ENCODE peak calls at places on chromosome 12, in ten cellular contexts. K, E, P, J, A, V, H, T, M and U are unnamed samples.

GRCh38 chr12:124927325-124928094 is 13.1 kb upstream of the UBC start:
- DNase-seq in K (peak), E (peak), P (no peak), J (peak), A (no peak), V (peak), H (no peak), T (peak), M (peak), U (no peak)

GRCh38 chr12:55697686-55698085 is 10.0 kb downstream of the ITGA7 start:
- DNase-seq in K (no peak), E (no peak), P (no peak), J (no peak), A (no peak), V (no peak), H (no peak), T (no peak), M (no peak), U (no peak)

GRCh38 chr12:49527361-49528130 is 11.3 kb upstream of the KCNH3 start:
- DNase-seq in K (no peak), E (no peak), P (no peak), J (no peak), A (no peak), V (no peak), H (no peak), T (no peak), M (peak), U (peak)

GRCh38 chr12:14664434-14665023 is 31.9 kb downstream of the GUCY2C start:
- DNase-seq in K (no peak), E (peak), P (peak), J (peak), A (peak), V (no peak), H (no peak), T (peak), M (peak), U (no peak)

GRCh38 chr12:56315256-56315625 is 547 bp downstream of the CNPY2 start:
- DNase-seq in K (peak), E (no peak), P (peak), J (no peak), A (no peak), V (no peak), H (no peak), T (peak), M (no peak), U (no peak)

GRCh38 chr12:28872654-28873268 is 276.3 kb upstream of the FAR2 start:
- DNase-seq in K (peak), E (peak), P (peak), J (peak), A (peak), V (peak), H (no peak), T (peak), M (no peak), U (peak)

GRCh38 chr12:84813780-84814663 is 98.6 kb downstream of the SLC6A15 start:
- DNase-seq in K (no peak), E (no peak), P (no peak), J (no peak), A (no peak), V (no peak), H (no peak), T (no peak), M (no peak), U (no peak)

GRCh38 chr12:27109339-27110023 is 27.1 kb upstream of the C12orf71 start:
- DNase-seq in K (no peak), E (no peak), P (no peak), J (no peak), A (no peak), V (no peak), H (no peak), T (no peak), M (no peak), U (no peak)

GRCh38 chr12:46395308-46395707 is 22.7 kb upstream of the SLC38A2 start:
- DNase-seq in K (no peak), E (no peak), P (no peak), J (no peak), A (peak), V (no peak), H (no peak), T (no peak), M (no peak), U (peak)

GRCh38 chr12:104669851-104670337 is 213.1 kb downstream of the CHST11 start:
- DNase-seq in K (no peak), E (no peak), P (no peak), J (no peak), A (no peak), V (no peak), H (peak), T (no peak), M (no peak), U (no peak)

GRCh38 chr12:105977256-105978051 is 161.3 kb downstream of the NUAK1 start:
- DNase-seq in K (no peak), E (no peak), P (no peak), J (no peak), A (no peak), V (no peak), H (no peak), T (no peak), M (no peak), U (no peak)

GRCh38 chr12:115599251-115599811 is 678.2 kb downstream of the MED13L start:
- DNase-seq in K (peak), E (no peak), P (no peak), J (no peak), A (no peak), V (peak), H (no peak), T (peak), M (peak), U (no peak)

GRCh38 chr12:104516821-104517220 is 60.1 kb downstream of the CHST11 start:
- DNase-seq in K (no peak), E (no peak), P (no peak), J (no peak), A (no peak), V (no peak), H (no peak), T (no peak), M (no peak), U (peak)